ENCODE peak calls at places on chromosomes 13 and 19, in eight cellular contexts. S is NCI-H748 treated with DMSO at 0.1 percent for 48 hours; B is effector CD4-positive, alpha-beta T cell; H is tibial nerve; F is ELR; M is heart right ventricle; T is T-helper 22 cell; W is GDM1. K is an unnamed sample.

GRCh38 chr13:39016087-39016486 is 21.8 kb downstream of the PROSER1 start:
- DNase-seq in T (no peak), M (no peak), S (no peak), H (no peak), F (no peak), W (no peak), B (no peak), K (no peak)

GRCh38 chr19:53131085-53131484 is 1.6 kb downstream of the ZNF415 start:
- DNase-seq in B (no peak), S (no peak), T (no peak), M (no peak), W (no peak), F (peak; percentile 20), H (no peak), K (no peak)

GRCh38 chr19:16066611-16067104 is 9.6 kb upstream of the TPM4 start:
- DNase-seq in M (peak; percentile 34), S (no peak), T (no peak), H (no peak), F (peak; percentile 65), W (peak; percentile 63), B (peak; percentile 35), K (no peak)

GRCh38 chr13:112723771-112724170 is 33.9 kb downstream of the ATP11A start:
- DNase-seq in W (no peak), S (no peak), F (no peak), B (no peak), M (no peak), T (no peak), H (no peak), K (no peak)

GRCh38 chr19:13839193-13839937 is 37.6 kb upstream of the NANOS3 start:
- DNase-seq in M (peak; percentile 94), T (peak; percentile 80), H (peak; percentile 75), F (peak; percentile 96), B (peak; percentile 75), S (no peak), W (peak; percentile 85), K (peak; percentile 78)

GRCh38 chr19:55075366-55075998 is at the start of gene EPS8L1:
- DNase-seq in T (no peak), W (no peak), M (no peak), B (no peak), F (no peak), S (no peak), H (no peak), K (no peak)

GRCh38 chr13:106033634-106034033 is 501.8 kb downstream of the EFNB2 start:
- DNase-seq in F (peak; percentile 30), B (no peak), T (no peak), S (no peak), H (no peak), W (no peak), M (no peak), K (peak; percentile 2)

GRCh38 chr13:98780972-98781869 is 28.7 kb upstream of the SLC15A1 start:
- DNase-seq in S (no peak), M (no peak), F (no peak), W (no peak), T (no peak), H (no peak), B (no peak), K (no peak)

GRCh38 chr13:30796833-30797601 is 61.7 kb downstream of the ALOX5AP start:
- DNase-seq in W (no peak), S (no peak), T (no peak), F (no peak), H (no peak), M (no peak), B (no peak), K (no peak)

GRCh38 chr13:29977721-29978120 is 127.3 kb upstream of the UBL3 start:
- DNase-seq in B (no peak), T (no peak), H (no peak), F (peak; percentile 53), S (no peak), W (no peak), M (no peak), K (no peak)

GRCh38 chr19:40523322-40524047 is 53.2 kb upstream of the SHKBP1 start:
- DNase-seq in F (peak; percentile 78), T (no peak), B (peak; percentile 20), H (peak; percentile 22), W (peak; percentile 59), S (peak; percentile 47), M (peak; percentile 36), K (peak; percentile 77)

GRCh38 chr13:82298110-82298509 is 1584.2 kb downstream of the SLITRK1 start:
- DNase-seq in M (no peak), H (no peak), T (no peak), W (no peak), F (no peak), B (no peak), S (no peak), K (no peak)

GRCh38 chr19:57803594-57804325 is 11.0 kb downstream of the ZNF552 start:
- DNase-seq in T (no peak), F (peak; percentile 93), S (no peak), W (peak; percentile 12), M (no peak), B (no peak), H (no peak), K (peak; percentile 48)

GRCh38 chr19:23917856-23918255 is 3.2 kb downstream of the ZNF726 start:
- DNase-seq in B (no peak), M (no peak), S (peak; percentile 19), F (no peak), H (no peak), W (no peak), T (no peak), K (no peak)

GRCh38 chr19:47885067-47885463 is 1.1 kb downstream of the SULT2A1 start:
- DNase-seq in H (no peak), W (no peak), B (no peak), T (no peak), F (no peak), M (no peak), S (no peak), K (no peak)

GRCh38 chr19:52230685-52231084 is 38.7 kb upstream of the ZNF766 start:
- DNase-seq in W (no peak), F (no peak), H (no peak), S (no peak), B (no peak), M (no peak), T (no peak), K (no peak)

GRCh38 chr13:24386816-24387708 is 77.7 kb downstream of the C1QTNF9 start:
- DNase-seq in S (no peak), F (no peak), T (no peak), B (no peak), W (no peak), H (no peak), M (no peak), K (no peak)

GRCh38 chr19:17951151-17952040 is 15.5 kb upstream of the KCNN1 start:
- DNase-seq in W (peak; percentile 14), B (no peak), M (no peak), H (no peak), S (no peak), T (no peak), F (no peak), K (no peak)

GRCh38 chr19:33712268-33712667 is 84.4 kb upstream of the KCTD15 start:
- DNase-seq in F (no peak), T (no peak), H (no peak), W (no peak), M (no peak), S (no peak), B (no peak), K (no peak)

GRCh38 chr13:39803156-39803555 is 147.7 kb downstream of the COG6 start:
- DNase-seq in F (no peak), M (no peak), S (no peak), T (no peak), W (no peak), H (no peak), B (no peak), K (no peak)

GRCh38 chr13:79709526-79709925 is 228.6 kb downstream of the NDFIP2 start:
- DNase-seq in T (no peak), W (no peak), M (no peak), S (no peak), H (no peak), B (no peak), F (no peak), K (no peak)

GRCh38 chr13:113897161-113897560 is 33.3 kb upstream of the GAS6 start:
- DNase-seq in H (no peak), W (no peak), B (no peak), F (peak; percentile 99), T (no peak), S (no peak), M (no peak), K (peak; percentile 75)

GRCh38 chr13:28059214-28059613 is 41.2 kb downstream of the FLT3 start:
- DNase-seq in T (no peak), W (peak; percentile 21), S (no peak), M (peak; percentile 8), F (peak; percentile 55), B (peak; percentile 17), H (peak; percentile 23), K (peak; percentile 22)

GRCh38 chr13:100514788-100515409 is 73.7 kb downstream of the GGACT start:
- DNase-seq in W (peak; percentile 67), T (peak; percentile 30), F (peak; percentile 77), B (peak; percentile 59), H (peak; percentile 80), M (peak; percentile 74), S (peak; percentile 89), K (peak; percentile 73)

GRCh38 chr13:26502826-26503225 is 54.7 kb upstream of the WASF3 start:
- DNase-seq in H (peak; percentile 30), T (no peak), B (no peak), M (no peak), S (no peak), F (peak; percentile 94), W (no peak), K (no peak)

GRCh38 chr19:32363175-32363574 is 17.8 kb downstream of the ZNF507 start:
- DNase-seq in T (no peak), H (no peak), B (no peak), M (no peak), F (no peak), W (no peak), S (no peak), K (no peak)

GRCh38 chr13:43229506-43229905 is 206.1 kb downstream of the DNAJC15 start:
- DNase-seq in W (no peak), B (no peak), T (no peak), F (peak; percentile 87), M (no peak), S (no peak), H (no peak), K (no peak)

GRCh38 chr19:49224856-49225255 is 67.3 kb downstream of the TRPM4 start:
- DNase-seq in W (no peak), H (no peak), B (no peak), T (no peak), F (peak; percentile 79), M (no peak), S (peak; percentile 69), K (peak; percentile 71)

GRCh38 chr13:43682698-43683097 is 104.1 kb downstream of the ENOX1 start:
- DNase-seq in T (no peak), B (no peak), S (no peak), W (no peak), M (no peak), F (no peak), H (no peak), K (no peak)

GRCh38 chr13:23867027-23867491 is 22.1 kb downstream of the MIPEP start:
- DNase-seq in T (no peak), F (peak; percentile 75), B (no peak), H (no peak), W (no peak), M (no peak), S (no peak), K (no peak)

GRCh38 chr13:21320642-21321034 is 138.5 kb downstream of the ZDHHC20 start:
- DNase-seq in F (no peak), T (no peak), S (no peak), B (no peak), W (no peak), M (no peak), H (no peak), K (no peak)

GRCh38 chr13:80083516-80084085 is 257.3 kb downstream of the SPRY2 start:
- DNase-seq in B (no peak), F (peak; percentile 16), T (no peak), M (no peak), S (no peak), H (no peak), W (no peak), K (peak; percentile 11)

GRCh38 chr13:48334534-48335127 is 31.1 kb downstream of the RB1 start:
- DNase-seq in F (peak; percentile 51), S (peak; percentile 18), T (no peak), H (no peak), W (no peak), M (no peak), B (no peak), K (no peak)

GRCh38 chr13:90416519-90416918 is 931.0 kb upstream of the MIR17HG start:
- DNase-seq in B (no peak), H (peak; percentile 7), W (no peak), F (peak; percentile 60), S (no peak), M (no peak), T (no peak), K (peak; percentile 12)